ENCODE peak calls at places on chromosomes 7 and 10, in four cellular contexts. One of them, this sample, is unnamed.

GRCh38 chr10:76231258-76231934 is 800.0 kb downstream of the LRMDA start:
- DNase-seq in thoracic aorta: no peak
- DNase-seq in hepatocyte: no peak
- DNase-seq in mesothelial cell of epicardium: no peak
- DNase-seq in this sample: no peak

GRCh38 chr10:46255696-46256355 is 31.0 kb upstream of the ANTXRL start:
- DNase-seq in mesothelial cell of epicardium: no peak
- DNase-seq in thoracic aorta: peak
- DNase-seq in hepatocyte: peak
- DNase-seq in this sample: no peak

GRCh38 chr10:79055100-79055782 is 13.5 kb upstream of the ZMIZ1 start:
- DNase-seq in hepatocyte: no peak
- DNase-seq in thoracic aorta: no peak
- DNase-seq in mesothelial cell of epicardium: no peak
- DNase-seq in this sample: no peak

GRCh38 chr10:74556072-74556705 is 270.2 kb upstream of the KAT6B start:
- DNase-seq in thoracic aorta: no peak
- DNase-seq in mesothelial cell of epicardium: no peak
- DNase-seq in hepatocyte: no peak
- DNase-seq in this sample: no peak

GRCh38 chr7:51613911-51614344 is 297.3 kb upstream of the COBL start:
- DNase-seq in mesothelial cell of epicardium: no peak
- DNase-seq in thoracic aorta: no peak
- DNase-seq in hepatocyte: no peak
- DNase-seq in this sample: no peak

GRCh38 chr10:97000487-97001182 is 168.5 kb downstream of the LCOR start:
- DNase-seq in mesothelial cell of epicardium: no peak
- DNase-seq in thoracic aorta: no peak
- DNase-seq in hepatocyte: peak
- DNase-seq in this sample: no peak

GRCh38 chr10:79452174-79452611 is 6.8 kb upstream of the ZCCHC24 start:
- DNase-seq in hepatocyte: peak
- DNase-seq in mesothelial cell of epicardium: no peak
- DNase-seq in thoracic aorta: no peak
- DNase-seq in this sample: no peak

GRCh38 chr7:147833549-147833948 is 757.0 kb upstream of the C7orf33 start:
- DNase-seq in hepatocyte: no peak
- DNase-seq in thoracic aorta: no peak
- DNase-seq in mesothelial cell of epicardium: no peak
- DNase-seq in this sample: no peak

GRCh38 chr7:34191766-34192550 is 286.6 kb downstream of the BMPER start:
- DNase-seq in hepatocyte: no peak
- DNase-seq in mesothelial cell of epicardium: no peak
- DNase-seq in thoracic aorta: no peak
- DNase-seq in this sample: no peak

DNA sequence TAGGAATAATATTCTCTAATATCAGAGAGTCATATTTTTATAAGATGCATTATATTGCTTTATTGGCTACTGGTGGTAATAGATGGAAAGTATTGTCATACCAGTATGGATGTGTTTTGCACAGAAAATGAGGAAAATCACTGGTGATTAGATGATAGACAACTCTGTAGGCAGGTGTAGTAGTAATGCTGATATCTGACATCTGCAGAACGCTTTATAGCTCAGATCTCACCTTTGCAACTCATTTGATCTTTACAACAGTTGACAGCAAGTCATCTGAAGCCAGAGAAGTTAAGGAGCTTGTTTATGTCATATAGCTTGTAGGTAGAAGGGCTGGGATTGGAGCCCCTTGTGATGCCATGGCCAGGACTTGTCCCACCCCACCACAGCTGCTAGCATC is 139.9 kb downstream of the SORCS3 start:
- DNase-seq in mesothelial cell of epicardium: no peak
- DNase-seq in thoracic aorta: no peak
- DNase-seq in hepatocyte: no peak
- DNase-seq in this sample: no peak
- TF ChIP-seq CTCF in mesothelial cell of epicardium: no peak
- TF ChIP-seq CTCF in thoracic aorta: no peak
- TF ChIP-seq CTCF in hepatocyte: no peak
- TF ChIP-seq CTCF in this sample: no peak

GRCh38 chr10:6917125-6917524 is 337.0 kb upstream of the PRKCQ start:
- DNase-seq in hepatocyte: no peak
- DNase-seq in thoracic aorta: no peak
- DNase-seq in mesothelial cell of epicardium: no peak
- DNase-seq in this sample: no peak

GRCh38 chr10:6916601-6917000 is 336.5 kb upstream of the PRKCQ start:
- DNase-seq in mesothelial cell of epicardium: no peak
- DNase-seq in thoracic aorta: no peak
- DNase-seq in hepatocyte: no peak
- DNase-seq in this sample: no peak

GRCh38 chr10:6920072-6921019 is 340.3 kb upstream of the PRKCQ start:
- DNase-seq in mesothelial cell of epicardium: no peak
- DNase-seq in hepatocyte: peak
- DNase-seq in thoracic aorta: no peak
- DNase-seq in this sample: peak

GRCh38 chr10:6919077-6919476 is 339.0 kb upstream of the PRKCQ start:
- DNase-seq in mesothelial cell of epicardium: no peak
- DNase-seq in thoracic aorta: no peak
- DNase-seq in hepatocyte: no peak
- DNase-seq in this sample: no peak

GRCh38 chr10:6918305-6918704 is 338.2 kb upstream of the PRKCQ start:
- DNase-seq in mesothelial cell of epicardium: no peak
- DNase-seq in hepatocyte: no peak
- DNase-seq in thoracic aorta: no peak
- DNase-seq in this sample: no peak
- TF ChIP-seq CTCF in mesothelial cell of epicardium: no peak
- TF ChIP-seq CTCF in hepatocyte: peak
- TF ChIP-seq CTCF in thoracic aorta: no peak
- TF ChIP-seq CTCF in this sample: no peak

DNA sequence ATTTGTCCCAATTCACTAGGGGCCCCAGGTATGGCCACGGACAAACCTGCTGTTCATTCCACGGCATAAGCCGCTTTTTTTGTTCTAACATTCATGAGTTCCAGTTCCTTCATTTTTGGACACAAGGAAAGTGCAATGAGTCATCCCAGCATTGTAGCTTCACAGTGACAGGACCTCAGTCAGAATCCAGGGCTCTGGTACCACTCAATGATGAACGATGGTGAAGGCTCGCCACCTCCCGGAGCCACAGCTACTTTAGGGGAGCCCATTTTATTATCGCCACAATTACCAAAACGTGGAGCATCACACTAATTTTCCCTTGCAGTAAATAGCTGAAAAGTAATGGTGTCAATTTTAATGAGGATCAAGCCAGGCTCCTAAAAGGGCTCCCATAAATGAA is 62.9 kb downstream of the FGFR2 start:
- DNase-seq in mesothelial cell of epicardium: no peak
- DNase-seq in hepatocyte: no peak
- DNase-seq in thoracic aorta: no peak
- DNase-seq in this sample: no peak
- TF ChIP-seq CTCF in mesothelial cell of epicardium: no peak
- TF ChIP-seq CTCF in hepatocyte: no peak
- TF ChIP-seq CTCF in thoracic aorta: no peak
- TF ChIP-seq CTCF in this sample: no peak

DNA sequence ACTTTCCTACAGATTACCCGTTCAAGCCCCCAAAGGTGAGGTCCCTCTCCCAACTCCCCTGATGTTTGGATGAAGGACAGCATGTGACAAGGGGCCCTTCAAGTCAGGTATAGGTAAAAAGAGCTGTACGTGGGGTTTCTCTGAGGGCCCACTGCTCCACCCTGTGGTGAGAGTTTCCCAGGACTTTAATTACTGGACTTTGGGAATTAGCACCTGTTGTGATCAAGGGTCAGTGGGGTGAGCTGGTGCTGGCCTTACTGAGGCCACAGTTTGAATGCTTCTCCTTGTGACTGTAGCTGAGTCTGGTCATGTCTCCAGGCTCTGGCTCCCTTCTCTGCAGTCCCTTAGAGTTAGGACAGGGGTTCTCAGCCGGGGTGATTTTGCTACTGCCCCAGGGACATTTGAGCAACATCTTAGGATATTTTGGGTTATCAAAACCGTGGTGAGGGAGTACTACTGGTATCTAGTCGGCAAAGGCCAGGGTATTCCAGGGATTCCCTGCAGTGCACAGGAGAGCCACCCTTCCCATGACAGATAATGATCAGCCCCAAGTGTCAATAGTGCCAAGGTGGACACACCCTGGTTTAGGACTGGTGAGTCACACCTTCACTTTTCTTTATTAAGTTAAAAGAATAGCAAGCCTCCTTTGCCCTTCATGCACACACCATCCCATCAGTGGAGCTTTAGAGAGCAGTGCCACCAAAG is 16.9 kb downstream of the UBE2D4 start:
- DNase-seq in mesothelial cell of epicardium: no peak
- DNase-seq in thoracic aorta: no peak
- DNase-seq in hepatocyte: peak
- DNase-seq in this sample: no peak
- TF ChIP-seq CTCF in mesothelial cell of epicardium: no peak
- TF ChIP-seq CTCF in thoracic aorta: no peak
- TF ChIP-seq CTCF in hepatocyte: peak
- TF ChIP-seq CTCF in this sample: no peak

GRCh38 chr10:132457328-132458070 is 60.5 kb downstream of the PWWP2B start:
- DNase-seq in mesothelial cell of epicardium: no peak
- DNase-seq in hepatocyte: no peak
- DNase-seq in thoracic aorta: no peak
- DNase-seq in this sample: no peak
- TF ChIP-seq CTCF in mesothelial cell of epicardium: no peak
- TF ChIP-seq CTCF in hepatocyte: no peak
- TF ChIP-seq CTCF in thoracic aorta: no peak
- TF ChIP-seq CTCF in this sample: no peak

This sample was measured in omental fat pad.